ENCODE peak calls at places on chromosomes 6 and 20, in eight cellular contexts. One of them, this sample, is unnamed.

GRCh38 chr20:55740076-55740475 is 265.2 kb downstream of the CBLN4 start:
- ATAC-seq in right cardiac atrium: no peak
- ATAC-seq in right lobe of liver: no peak
- ATAC-seq in central memory CD8-positive, alpha-beta T cell: no peak
- ATAC-seq in stimulated activated naive CD8-positive, alpha-beta T cell treated with anti-CD3 and anti-CD28 coated beads, Interleukin-15, amount 100 ng/mL, for 72 hours: no peak
- ATAC-seq in activated CD8-positive, alpha-beta T cell treated with anti-CD3 and anti-CD28 coated beads for 36 hours: no peak
- ATAC-seq in left lobe of liver: no peak
- ATAC-seq in left ventricle myocardium superior: no peak
- ATAC-seq in this sample: no peak

GRCh38 chr6:13454286-13455221 is 32.8 kb downstream of the GFOD1 start:
- ATAC-seq in right cardiac atrium: peak
- ATAC-seq in right lobe of liver: peak
- ATAC-seq in central memory CD8-positive, alpha-beta T cell: peak
- ATAC-seq in stimulated activated naive CD8-positive, alpha-beta T cell treated with anti-CD3 and anti-CD28 coated beads, Interleukin-15, amount 100 ng/mL, for 72 hours: peak
- ATAC-seq in activated CD8-positive, alpha-beta T cell treated with anti-CD3 and anti-CD28 coated beads for 36 hours: peak
- ATAC-seq in left lobe of liver: peak
- ATAC-seq in left ventricle myocardium superior: peak
- ATAC-seq in this sample: peak

GRCh38 chr20:52054123-52054522 is 137.5 kb downstream of the ZFP64 start:
- ATAC-seq in right cardiac atrium: no peak
- ATAC-seq in right lobe of liver: no peak
- ATAC-seq in central memory CD8-positive, alpha-beta T cell: peak
- ATAC-seq in stimulated activated naive CD8-positive, alpha-beta T cell treated with anti-CD3 and anti-CD28 coated beads, Interleukin-15, amount 100 ng/mL, for 72 hours: peak
- ATAC-seq in activated CD8-positive, alpha-beta T cell treated with anti-CD3 and anti-CD28 coated beads for 36 hours: peak
- ATAC-seq in left lobe of liver: no peak
- ATAC-seq in left ventricle myocardium superior: no peak
- ATAC-seq in this sample: no peak

GRCh38 chr6:125279961-125280360 is 21.8 kb downstream of the HDDC2 start:
- ATAC-seq in right cardiac atrium: no peak
- ATAC-seq in right lobe of liver: no peak
- ATAC-seq in central memory CD8-positive, alpha-beta T cell: no peak
- ATAC-seq in stimulated activated naive CD8-positive, alpha-beta T cell treated with anti-CD3 and anti-CD28 coated beads, Interleukin-15, amount 100 ng/mL, for 72 hours: peak
- ATAC-seq in activated CD8-positive, alpha-beta T cell treated with anti-CD3 and anti-CD28 coated beads for 36 hours: no peak
- ATAC-seq in left lobe of liver: no peak
- ATAC-seq in left ventricle myocardium superior: no peak
- ATAC-seq in this sample: no peak

GRCh38 chr6:79145301-79145700 is 67.2 kb upstream of the PHIP start:
- ATAC-seq in right cardiac atrium: no peak
- ATAC-seq in right lobe of liver: no peak
- ATAC-seq in central memory CD8-positive, alpha-beta T cell: no peak
- ATAC-seq in stimulated activated naive CD8-positive, alpha-beta T cell treated with anti-CD3 and anti-CD28 coated beads, Interleukin-15, amount 100 ng/mL, for 72 hours: no peak
- ATAC-seq in activated CD8-positive, alpha-beta T cell treated with anti-CD3 and anti-CD28 coated beads for 36 hours: no peak
- ATAC-seq in left lobe of liver: no peak
- ATAC-seq in left ventricle myocardium superior: no peak
- ATAC-seq in this sample: no peak

GRCh38 chr6:4846387-4846786 is 70.2 kb downstream of the CDYL start:
- ATAC-seq in right cardiac atrium: no peak
- ATAC-seq in right lobe of liver: peak
- ATAC-seq in central memory CD8-positive, alpha-beta T cell: no peak
- ATAC-seq in stimulated activated naive CD8-positive, alpha-beta T cell treated with anti-CD3 and anti-CD28 coated beads, Interleukin-15, amount 100 ng/mL, for 72 hours: no peak
- ATAC-seq in activated CD8-positive, alpha-beta T cell treated with anti-CD3 and anti-CD28 coated beads for 36 hours: no peak
- ATAC-seq in left lobe of liver: peak
- ATAC-seq in left ventricle myocardium superior: peak
- ATAC-seq in this sample: no peak

GRCh38 chr20:4171538-4172116 is 156.3 kb upstream of the RNF24 start:
- ATAC-seq in right cardiac atrium: peak
- ATAC-seq in right lobe of liver: peak
- ATAC-seq in central memory CD8-positive, alpha-beta T cell: peak
- ATAC-seq in stimulated activated naive CD8-positive, alpha-beta T cell treated with anti-CD3 and anti-CD28 coated beads, Interleukin-15, amount 100 ng/mL, for 72 hours: no peak
- ATAC-seq in activated CD8-positive, alpha-beta T cell treated with anti-CD3 and anti-CD28 coated beads for 36 hours: no peak
- ATAC-seq in left lobe of liver: peak
- ATAC-seq in left ventricle myocardium superior: peak
- ATAC-seq in this sample: no peak

GRCh38 chr6:143505111-143505510 is 6.4 kb downstream of the FUCA2 start:
- ATAC-seq in right cardiac atrium: no peak
- ATAC-seq in right lobe of liver: no peak
- ATAC-seq in central memory CD8-positive, alpha-beta T cell: no peak
- ATAC-seq in stimulated activated naive CD8-positive, alpha-beta T cell treated with anti-CD3 and anti-CD28 coated beads, Interleukin-15, amount 100 ng/mL, for 72 hours: no peak
- ATAC-seq in activated CD8-positive, alpha-beta T cell treated with anti-CD3 and anti-CD28 coated beads for 36 hours: no peak
- ATAC-seq in left lobe of liver: no peak
- ATAC-seq in left ventricle myocardium superior: no peak
- ATAC-seq in this sample: no peak

GRCh38 chr6:1619666-1620503 is 10.2 kb downstream of the FOXC1 start:
- ATAC-seq in right cardiac atrium: peak
- ATAC-seq in right lobe of liver: no peak
- ATAC-seq in central memory CD8-positive, alpha-beta T cell: no peak
- ATAC-seq in stimulated activated naive CD8-positive, alpha-beta T cell treated with anti-CD3 and anti-CD28 coated beads, Interleukin-15, amount 100 ng/mL, for 72 hours: peak
- ATAC-seq in activated CD8-positive, alpha-beta T cell treated with anti-CD3 and anti-CD28 coated beads for 36 hours: peak
- ATAC-seq in left lobe of liver: peak
- ATAC-seq in left ventricle myocardium superior: peak
- ATAC-seq in this sample: no peak

GRCh38 chr20:5797843-5798462 is 47.8 kb downstream of the SHLD1 start:
- ATAC-seq in right cardiac atrium: no peak
- ATAC-seq in right lobe of liver: no peak
- ATAC-seq in central memory CD8-positive, alpha-beta T cell: peak
- ATAC-seq in stimulated activated naive CD8-positive, alpha-beta T cell treated with anti-CD3 and anti-CD28 coated beads, Interleukin-15, amount 100 ng/mL, for 72 hours: no peak
- ATAC-seq in activated CD8-positive, alpha-beta T cell treated with anti-CD3 and anti-CD28 coated beads for 36 hours: no peak
- ATAC-seq in left lobe of liver: no peak
- ATAC-seq in left ventricle myocardium superior: peak
- ATAC-seq in this sample: no peak

GRCh38 chr6:17115251-17116089 is 13.6 kb downstream of the STMND1 start:
- ATAC-seq in right cardiac atrium: peak
- ATAC-seq in right lobe of liver: no peak
- ATAC-seq in central memory CD8-positive, alpha-beta T cell: no peak
- ATAC-seq in stimulated activated naive CD8-positive, alpha-beta T cell treated with anti-CD3 and anti-CD28 coated beads, Interleukin-15, amount 100 ng/mL, for 72 hours: no peak
- ATAC-seq in activated CD8-positive, alpha-beta T cell treated with anti-CD3 and anti-CD28 coated beads for 36 hours: no peak
- ATAC-seq in left lobe of liver: no peak
- ATAC-seq in left ventricle myocardium superior: peak
- ATAC-seq in this sample: no peak

GRCh38 chr20:46157625-46158024 is 39.5 kb downstream of the CD40 start:
- ATAC-seq in right cardiac atrium: no peak
- ATAC-seq in right lobe of liver: no peak
- ATAC-seq in central memory CD8-positive, alpha-beta T cell: no peak
- ATAC-seq in stimulated activated naive CD8-positive, alpha-beta T cell treated with anti-CD3 and anti-CD28 coated beads, Interleukin-15, amount 100 ng/mL, for 72 hours: no peak
- ATAC-seq in activated CD8-positive, alpha-beta T cell treated with anti-CD3 and anti-CD28 coated beads for 36 hours: no peak
- ATAC-seq in left lobe of liver: no peak
- ATAC-seq in left ventricle myocardium superior: no peak
- ATAC-seq in this sample: no peak

GRCh38 chr20:39986231-39986904 is 702.7 kb downstream of the MAFB start:
- ATAC-seq in right cardiac atrium: peak
- ATAC-seq in right lobe of liver: peak
- ATAC-seq in central memory CD8-positive, alpha-beta T cell: no peak
- ATAC-seq in stimulated activated naive CD8-positive, alpha-beta T cell treated with anti-CD3 and anti-CD28 coated beads, Interleukin-15, amount 100 ng/mL, for 72 hours: no peak
- ATAC-seq in activated CD8-positive, alpha-beta T cell treated with anti-CD3 and anti-CD28 coated beads for 36 hours: no peak
- ATAC-seq in left lobe of liver: peak
- ATAC-seq in left ventricle myocardium superior: peak
- ATAC-seq in this sample: peak

GRCh38 chr6:47047479-47048411 is 5.6 kb upstream of the ADGRF1 start:
- ATAC-seq in right cardiac atrium: peak
- ATAC-seq in right lobe of liver: peak
- ATAC-seq in central memory CD8-positive, alpha-beta T cell: no peak
- ATAC-seq in stimulated activated naive CD8-positive, alpha-beta T cell treated with anti-CD3 and anti-CD28 coated beads, Interleukin-15, amount 100 ng/mL, for 72 hours: peak
- ATAC-seq in activated CD8-positive, alpha-beta T cell treated with anti-CD3 and anti-CD28 coated beads for 36 hours: peak
- ATAC-seq in left lobe of liver: peak
- ATAC-seq in left ventricle myocardium superior: peak
- ATAC-seq in this sample: peak

GRCh38 chr6:7706269-7706668 is 19.6 kb upstream of the BMP6 start:
- ATAC-seq in right cardiac atrium: peak
- ATAC-seq in right lobe of liver: no peak
- ATAC-seq in central memory CD8-positive, alpha-beta T cell: no peak
- ATAC-seq in stimulated activated naive CD8-positive, alpha-beta T cell treated with anti-CD3 and anti-CD28 coated beads, Interleukin-15, amount 100 ng/mL, for 72 hours: no peak
- ATAC-seq in activated CD8-positive, alpha-beta T cell treated with anti-CD3 and anti-CD28 coated beads for 36 hours: no peak
- ATAC-seq in left lobe of liver: no peak
- ATAC-seq in left ventricle myocardium superior: peak
- ATAC-seq in this sample: no peak

GRCh38 chr6:157240960-157241311 is 82.4 kb downstream of the TMEM242 start:
- ATAC-seq in right cardiac atrium: no peak
- ATAC-seq in right lobe of liver: no peak
- ATAC-seq in central memory CD8-positive, alpha-beta T cell: no peak
- ATAC-seq in stimulated activated naive CD8-positive, alpha-beta T cell treated with anti-CD3 and anti-CD28 coated beads, Interleukin-15, amount 100 ng/mL, for 72 hours: no peak
- ATAC-seq in activated CD8-positive, alpha-beta T cell treated with anti-CD3 and anti-CD28 coated beads for 36 hours: no peak
- ATAC-seq in left lobe of liver: no peak
- ATAC-seq in left ventricle myocardium superior: no peak
- ATAC-seq in this sample: no peak

GRCh38 chr20:57678340-57678739 is 31.5 kb downstream of the PMEPA1 start:
- ATAC-seq in right cardiac atrium: no peak
- ATAC-seq in right lobe of liver: no peak
- ATAC-seq in central memory CD8-positive, alpha-beta T cell: no peak
- ATAC-seq in stimulated activated naive CD8-positive, alpha-beta T cell treated with anti-CD3 and anti-CD28 coated beads, Interleukin-15, amount 100 ng/mL, for 72 hours: no peak
- ATAC-seq in activated CD8-positive, alpha-beta T cell treated with anti-CD3 and anti-CD28 coated beads for 36 hours: no peak
- ATAC-seq in left lobe of liver: no peak
- ATAC-seq in left ventricle myocardium superior: peak
- ATAC-seq in this sample: no peak

GRCh38 chr6:42693725-42694323 is 28.6 kb downstream of the PRPH2 start:
- ATAC-seq in right cardiac atrium: no peak
- ATAC-seq in right lobe of liver: no peak
- ATAC-seq in central memory CD8-positive, alpha-beta T cell: no peak
- ATAC-seq in stimulated activated naive CD8-positive, alpha-beta T cell treated with anti-CD3 and anti-CD28 coated beads, Interleukin-15, amount 100 ng/mL, for 72 hours: peak
- ATAC-seq in activated CD8-positive, alpha-beta T cell treated with anti-CD3 and anti-CD28 coated beads for 36 hours: peak
- ATAC-seq in left lobe of liver: no peak
- ATAC-seq in left ventricle myocardium superior: no peak
- ATAC-seq in this sample: no peak

GRCh38 chr6:11416936-11417576 is 120.5 kb upstream of the TMEM170B start:
- ATAC-seq in right cardiac atrium: peak
- ATAC-seq in right lobe of liver: no peak
- ATAC-seq in central memory CD8-positive, alpha-beta T cell: no peak
- ATAC-seq in stimulated activated naive CD8-positive, alpha-beta T cell treated with anti-CD3 and anti-CD28 coated beads, Interleukin-15, amount 100 ng/mL, for 72 hours: peak
- ATAC-seq in activated CD8-positive, alpha-beta T cell treated with anti-CD3 and anti-CD28 coated beads for 36 hours: no peak
- ATAC-seq in left lobe of liver: no peak
- ATAC-seq in left ventricle myocardium superior: no peak
- ATAC-seq in this sample: no peak

GRCh38 chr20:53489528-53489927 is 104.1 kb downstream of the ZNF217 start:
- ATAC-seq in right cardiac atrium: no peak
- ATAC-seq in right lobe of liver: no peak
- ATAC-seq in central memory CD8-positive, alpha-beta T cell: no peak
- ATAC-seq in stimulated activated naive CD8-positive, alpha-beta T cell treated with anti-CD3 and anti-CD28 coated beads, Interleukin-15, amount 100 ng/mL, for 72 hours: no peak
- ATAC-seq in activated CD8-positive, alpha-beta T cell treated with anti-CD3 and anti-CD28 coated beads for 36 hours: no peak
- ATAC-seq in left lobe of liver: no peak
- ATAC-seq in left ventricle myocardium superior: no peak
- ATAC-seq in this sample: no peak

GRCh38 chr6:162058281-162058875 is 669.2 kb downstream of the PRKN start:
- ATAC-seq in right cardiac atrium: peak
- ATAC-seq in right lobe of liver: peak
- ATAC-seq in central memory CD8-positive, alpha-beta T cell: no peak
- ATAC-seq in stimulated activated naive CD8-positive, alpha-beta T cell treated with anti-CD3 and anti-CD28 coated beads, Interleukin-15, amount 100 ng/mL, for 72 hours: no peak
- ATAC-seq in activated CD8-positive, alpha-beta T cell treated with anti-CD3 and anti-CD28 coated beads for 36 hours: no peak
- ATAC-seq in left lobe of liver: peak
- ATAC-seq in left ventricle myocardium superior: peak
- ATAC-seq in this sample: no peak

GRCh38 chr20:3922983-3923339 is 33.8 kb downstream of the PANK2 start:
- ATAC-seq in right cardiac atrium: no peak
- ATAC-seq in right lobe of liver: no peak
- ATAC-seq in central memory CD8-positive, alpha-beta T cell: no peak
- ATAC-seq in stimulated activated naive CD8-positive, alpha-beta T cell treated with anti-CD3 and anti-CD28 coated beads, Interleukin-15, amount 100 ng/mL, for 72 hours: no peak
- ATAC-seq in activated CD8-positive, alpha-beta T cell treated with anti-CD3 and anti-CD28 coated beads for 36 hours: no peak
- ATAC-seq in left lobe of liver: no peak
- ATAC-seq in left ventricle myocardium superior: no peak
- ATAC-seq in this sample: no peak

GRCh38 chr6:142749556-142749955 is 195.4 kb downstream of the HIVEP2 start:
- ATAC-seq in right cardiac atrium: no peak
- ATAC-seq in right lobe of liver: peak
- ATAC-seq in central memory CD8-positive, alpha-beta T cell: no peak
- ATAC-seq in stimulated activated naive CD8-positive, alpha-beta T cell treated with anti-CD3 and anti-CD28 coated beads, Interleukin-15, amount 100 ng/mL, for 72 hours: no peak
- ATAC-seq in activated CD8-positive, alpha-beta T cell treated with anti-CD3 and anti-CD28 coated beads for 36 hours: no peak
- ATAC-seq in left lobe of liver: peak
- ATAC-seq in left ventricle myocardium superior: no peak
- ATAC-seq in this sample: no peak

GRCh38 chr20:64044484-64045247 is 4.8 kb downstream of the SOX18 start:
- ATAC-seq in right cardiac atrium: peak
- ATAC-seq in right lobe of liver: peak
- ATAC-seq in central memory CD8-positive, alpha-beta T cell: no peak
- ATAC-seq in stimulated activated naive CD8-positive, alpha-beta T cell treated with anti-CD3 and anti-CD28 coated beads, Interleukin-15, amount 100 ng/mL, for 72 hours: no peak
- ATAC-seq in activated CD8-positive, alpha-beta T cell treated with anti-CD3 and anti-CD28 coated beads for 36 hours: no peak
- ATAC-seq in left lobe of liver: peak
- ATAC-seq in left ventricle myocardium superior: peak
- ATAC-seq in this sample: peak

GRCh38 chr20:43331911-43332310 is 125.8 kb upstream of the SRSF6 start:
- ATAC-seq in right cardiac atrium: peak
- ATAC-seq in right lobe of liver: no peak
- ATAC-seq in central memory CD8-positive, alpha-beta T cell: no peak
- ATAC-seq in stimulated activated naive CD8-positive, alpha-beta T cell treated with anti-CD3 and anti-CD28 coated beads, Interleukin-15, amount 100 ng/mL, for 72 hours: no peak
- ATAC-seq in activated CD8-positive, alpha-beta T cell treated with anti-CD3 and anti-CD28 coated beads for 36 hours: no peak
- ATAC-seq in left lobe of liver: no peak
- ATAC-seq in left ventricle myocardium superior: peak
- ATAC-seq in this sample: peak

GRCh38 chr6:167669870-167670802 is 156.6 kb upstream of the AFDN start:
- ATAC-seq in right cardiac atrium: no peak
- ATAC-seq in right lobe of liver: no peak
- ATAC-seq in central memory CD8-positive, alpha-beta T cell: no peak
- ATAC-seq in stimulated activated naive CD8-positive, alpha-beta T cell treated with anti-CD3 and anti-CD28 coated beads, Interleukin-15, amount 100 ng/mL, for 72 hours: no peak
- ATAC-seq in activated CD8-positive, alpha-beta T cell treated with anti-CD3 and anti-CD28 coated beads for 36 hours: no peak
- ATAC-seq in left lobe of liver: no peak
- ATAC-seq in left ventricle myocardium superior: peak
- ATAC-seq in this sample: no peak

GRCh38 chr6:31378062-31378720 is 21.2 kb upstream of the HLA-B start:
- ATAC-seq in right cardiac atrium: no peak
- ATAC-seq in right lobe of liver: no peak
- ATAC-seq in central memory CD8-positive, alpha-beta T cell: no peak
- ATAC-seq in stimulated activated naive CD8-positive, alpha-beta T cell treated with anti-CD3 and anti-CD28 coated beads, Interleukin-15, amount 100 ng/mL, for 72 hours: no peak
- ATAC-seq in activated CD8-positive, alpha-beta T cell treated with anti-CD3 and anti-CD28 coated beads for 36 hours: no peak
- ATAC-seq in left lobe of liver: peak
- ATAC-seq in left ventricle myocardium superior: no peak
- ATAC-seq in this sample: no peak

GRCh38 chr6:121838842-121839241 is 403.4 kb downstream of the GJA1 start:
- ATAC-seq in right cardiac atrium: peak
- ATAC-seq in right lobe of liver: no peak
- ATAC-seq in central memory CD8-positive, alpha-beta T cell: no peak
- ATAC-seq in stimulated activated naive CD8-positive, alpha-beta T cell treated with anti-CD3 and anti-CD28 coated beads, Interleukin-15, amount 100 ng/mL, for 72 hours: peak
- ATAC-seq in activated CD8-positive, alpha-beta T cell treated with anti-CD3 and anti-CD28 coated beads for 36 hours: no peak
- ATAC-seq in left lobe of liver: no peak
- ATAC-seq in left ventricle myocardium superior: peak
- ATAC-seq in this sample: no peak

GRCh38 chr6:32623693-32624092 is 13.5 kb upstream of the HLA-DQA1 start:
- ATAC-seq in right cardiac atrium: no peak
- ATAC-seq in right lobe of liver: no peak
- ATAC-seq in central memory CD8-positive, alpha-beta T cell: no peak
- ATAC-seq in stimulated activated naive CD8-positive, alpha-beta T cell treated with anti-CD3 and anti-CD28 coated beads, Interleukin-15, amount 100 ng/mL, for 72 hours: no peak
- ATAC-seq in activated CD8-positive, alpha-beta T cell treated with anti-CD3 and anti-CD28 coated beads for 36 hours: no peak
- ATAC-seq in left lobe of liver: no peak
- ATAC-seq in left ventricle myocardium superior: peak
- ATAC-seq in this sample: no peak

GRCh38 chr6:17093692-17094091 is 8.2 kb upstream of the STMND1 start:
- ATAC-seq in right cardiac atrium: no peak
- ATAC-seq in right lobe of liver: no peak
- ATAC-seq in central memory CD8-positive, alpha-beta T cell: no peak
- ATAC-seq in stimulated activated naive CD8-positive, alpha-beta T cell treated with anti-CD3 and anti-CD28 coated beads, Interleukin-15, amount 100 ng/mL, for 72 hours: no peak
- ATAC-seq in activated CD8-positive, alpha-beta T cell treated with anti-CD3 and anti-CD28 coated beads for 36 hours: no peak
- ATAC-seq in left lobe of liver: no peak
- ATAC-seq in left ventricle myocardium superior: no peak
- ATAC-seq in this sample: no peak

GRCh38 chr20:48962976-48963730 is 41.6 kb downstream of the ARFGEF2 start:
- ATAC-seq in right cardiac atrium: no peak
- ATAC-seq in right lobe of liver: peak
- ATAC-seq in central memory CD8-positive, alpha-beta T cell: no peak
- ATAC-seq in stimulated activated naive CD8-positive, alpha-beta T cell treated with anti-CD3 and anti-CD28 coated beads, Interleukin-15, amount 100 ng/mL, for 72 hours: no peak
- ATAC-seq in activated CD8-positive, alpha-beta T cell treated with anti-CD3 and anti-CD28 coated beads for 36 hours: no peak
- ATAC-seq in left lobe of liver: peak
- ATAC-seq in left ventricle myocardium superior: peak
- ATAC-seq in this sample: no peak

GRCh38 chr6:110331816-110332215 is 26.3 kb downstream of the METTL24 start:
- ATAC-seq in right cardiac atrium: peak
- ATAC-seq in right lobe of liver: no peak
- ATAC-seq in central memory CD8-positive, alpha-beta T cell: no peak
- ATAC-seq in stimulated activated naive CD8-positive, alpha-beta T cell treated with anti-CD3 and anti-CD28 coated beads, Interleukin-15, amount 100 ng/mL, for 72 hours: no peak
- ATAC-seq in activated CD8-positive, alpha-beta T cell treated with anti-CD3 and anti-CD28 coated beads for 36 hours: no peak
- ATAC-seq in left lobe of liver: no peak
- ATAC-seq in left ventricle myocardium superior: peak
- ATAC-seq in this sample: no peak

GRCh38 chr6:32970413-32971244 is 2.2 kb downstream of the BRD2 start:
- ATAC-seq in right cardiac atrium: peak
- ATAC-seq in right lobe of liver: peak
- ATAC-seq in central memory CD8-positive, alpha-beta T cell: no peak
- ATAC-seq in stimulated activated naive CD8-positive, alpha-beta T cell treated with anti-CD3 and anti-CD28 coated beads, Interleukin-15, amount 100 ng/mL, for 72 hours: peak
- ATAC-seq in activated CD8-positive, alpha-beta T cell treated with anti-CD3 and anti-CD28 coated beads for 36 hours: peak
- ATAC-seq in left lobe of liver: peak
- ATAC-seq in left ventricle myocardium superior: peak
- ATAC-seq in this sample: peak

GRCh38 chr6:134373282-134373922 is 55.5 kb upstream of the SGK1 start:
- ATAC-seq in right cardiac atrium: peak
- ATAC-seq in right lobe of liver: peak
- ATAC-seq in central memory CD8-positive, alpha-beta T cell: no peak
- ATAC-seq in stimulated activated naive CD8-positive, alpha-beta T cell treated with anti-CD3 and anti-CD28 coated beads, Interleukin-15, amount 100 ng/mL, for 72 hours: peak
- ATAC-seq in activated CD8-positive, alpha-beta T cell treated with anti-CD3 and anti-CD28 coated beads for 36 hours: peak
- ATAC-seq in left lobe of liver: peak
- ATAC-seq in left ventricle myocardium superior: peak
- ATAC-seq in this sample: peak